ENCODE peak calls at places on chromosome 7, in eight cellular contexts. T, Z, E, X, L, D, H and C are unnamed samples.

GRCh38 chr7:108193593-108194498 is 63.7 kb upstream of the LAMB4 start:
- DNase-seq in T (no peak), Z (no peak), E (no peak), X (no peak), L (no peak), D (no peak), H (no peak), C (no peak)

GRCh38 chr7:73683056-73683915 is at the start of the genes BUD23 and DNAJC30:
- DNase-seq in T (peak), Z (peak), E (peak), X (peak), L (peak), D (peak), H (peak), C (peak)

GRCh38 chr7:100965723-100966541 is 3.4 kb upstream of the MUC12 start:
- DNase-seq in T (peak), Z (peak), E (peak), X (peak), L (peak), D (no peak), H (peak), C (peak)

GRCh38 chr7:106757846-106758245 is 96.9 kb upstream of the CCDC71L start:
- DNase-seq in T (no peak), Z (no peak), E (no peak), X (no peak), L (peak), D (peak), H (no peak), C (peak)

GRCh38 chr7:87506243-87507180 is 31.0 kb upstream of the ABCB4 start:
- DNase-seq in T (no peak), Z (peak), E (no peak), X (peak), L (no peak), D (peak), H (no peak), C (no peak)

GRCh38 chr7:98619450-98620321 is 2.6 kb downstream of the NPTX2 start:
- DNase-seq in T (peak), Z (no peak), E (peak), X (peak), L (peak), D (peak), H (no peak), C (no peak)

GRCh38 chr7:141700848-141701371 is 1.1 kb downstream of the DENND11 start:
- DNase-seq in T (no peak), Z (peak), E (no peak), X (no peak), L (peak), D (no peak), H (peak), C (no peak)

GRCh38 chr7:5528071-5528814 is 104.6 kb upstream of the TNRC18 start:
- DNase-seq in T (peak), Z (no peak), E (peak), X (peak), L (peak), D (no peak), H (peak), C (peak)

GRCh38 chr7:153638821-153639435 is 413.3 kb upstream of the DPP6 start:
- DNase-seq in T (no peak), Z (no peak), E (no peak), X (no peak), L (no peak), D (no peak), H (no peak), C (no peak)

GRCh38 chr7:159143780-159144755 is 599 bp downstream of the VIPR2 start:
- DNase-seq in T (peak), Z (no peak), E (peak), X (no peak), L (peak), D (no peak), H (no peak), C (no peak)

GRCh38 chr7:116198748-116199410 is 11.5 kb upstream of the TES start:
- DNase-seq in T (no peak), Z (no peak), E (no peak), X (no peak), L (no peak), D (no peak), H (no peak), C (peak)

GRCh38 chr7:93851536-93851935 is 39.0 kb downstream of the TFPI2 start:
- DNase-seq in T (no peak), Z (no peak), E (no peak), X (peak), L (no peak), D (peak), H (no peak), C (peak)

GRCh38 chr7:130473877-130474276 is 18.0 kb upstream of the MEST start:
- DNase-seq in T (no peak), Z (no peak), E (no peak), X (no peak), L (no peak), D (no peak), H (no peak), C (no peak)

GRCh38 chr7:21507627-21508343 is 35.1 kb upstream of the DNAH11 start:
- DNase-seq in T (peak), Z (no peak), E (peak), X (peak), L (peak), D (peak), H (peak), C (peak)

DNA sequence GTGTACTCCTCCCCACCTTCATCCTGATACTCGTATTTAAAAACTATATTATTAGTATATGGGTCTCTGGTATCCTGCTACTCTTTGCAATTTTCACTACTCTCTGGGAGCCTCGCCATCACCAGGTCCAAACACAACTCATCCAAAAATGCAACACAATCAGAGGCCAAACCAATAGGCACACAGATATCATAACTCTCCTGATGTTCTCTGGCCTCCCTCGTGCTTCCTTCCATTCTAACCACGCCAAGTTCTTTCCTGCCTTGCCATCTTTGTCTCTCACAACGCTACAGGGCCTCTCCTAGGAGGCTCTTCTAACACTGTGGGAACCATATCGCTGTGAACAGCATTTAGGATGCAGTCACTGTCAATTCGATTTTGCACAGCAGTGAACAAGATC is 7.3 kb downstream of the RHEB start:
- DNase-seq in T (no peak), Z (no peak), E (no peak), X (no peak), L (no peak), D (no peak), H (no peak), C (no peak)
- H3K27ac ChIP-seq in T (no peak), Z (no peak), E (no peak), X (no peak), L (peak), D (no peak), H (no peak), C (no peak)

GRCh38 chr7:124029789-124030188 is 3.1 kb downstream of the TMEM229A start:
- DNase-seq in T (no peak), Z (no peak), E (no peak), X (no peak), L (no peak), D (no peak), H (no peak), C (no peak)
- H3K27ac ChIP-seq in T (no peak), Z (no peak), E (no peak), X (no peak), L (no peak), D (no peak), H (no peak), C (no peak)

DNA sequence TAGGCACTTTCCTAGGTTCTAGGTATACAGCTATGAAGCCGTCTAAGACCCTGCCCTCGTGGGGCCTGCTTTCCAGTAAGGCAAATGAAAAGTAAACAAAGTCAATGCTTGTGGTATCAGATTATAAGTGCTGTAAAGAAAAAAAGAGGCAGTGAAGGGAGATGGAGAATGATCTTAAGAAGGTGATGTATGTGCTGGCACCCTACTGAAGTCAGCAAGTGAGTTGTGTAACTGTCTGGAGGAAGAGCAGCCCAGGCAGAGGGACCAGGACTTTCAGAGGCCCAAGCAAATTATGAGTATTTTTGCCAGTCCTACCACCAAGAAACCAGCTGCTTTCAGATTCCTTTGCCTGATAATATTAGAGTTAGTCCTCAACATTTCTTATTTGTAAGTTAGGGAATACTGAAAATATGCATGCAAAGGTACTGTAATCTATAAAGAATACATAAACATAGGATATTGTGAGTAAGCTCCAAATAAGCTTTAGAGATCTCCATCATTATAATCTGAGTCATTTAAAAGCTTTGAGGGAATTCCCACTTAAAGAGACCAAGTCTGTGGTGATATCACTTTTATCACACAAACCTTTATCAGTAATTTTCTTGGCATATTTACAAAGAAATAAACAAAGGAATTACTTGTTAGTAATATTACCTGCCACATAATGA is 329.2 kb upstream of the LRGUK start:
- DNase-seq in T (no peak), Z (no peak), E (no peak), X (peak), L (no peak), D (peak), H (no peak), C (peak)
- H3K27ac ChIP-seq in T (no peak), Z (no peak), E (no peak), X (no peak), L (no peak), D (peak), H (no peak), C (no peak)

GRCh38 chr7:127976056-127976455 is 55.2 kb downstream of the LRRC4 start:
- DNase-seq in T (no peak), Z (no peak), E (peak), X (no peak), L (no peak), D (peak), H (no peak), C (peak)
- H3K27ac ChIP-seq in T (no peak), Z (peak), E (peak), X (no peak), L (no peak), D (no peak), H (no peak), C (no peak)

GRCh38 chr7:92557249-92557648 is 28.7 kb downstream of the RBM48 start:
- DNase-seq in T (no peak), Z (no peak), E (no peak), X (no peak), L (no peak), D (no peak), H (no peak), C (no peak)
- H3K27ac ChIP-seq in T (no peak), Z (no peak), E (no peak), X (no peak), L (no peak), D (no peak), H (no peak), C (no peak)

GRCh38 chr7:78912781-78913180 is 540.7 kb downstream of the MAGI2 start:
- DNase-seq in T (no peak), Z (no peak), E (no peak), X (no peak), L (no peak), D (no peak), H (no peak), C (no peak)
- H3K27ac ChIP-seq in T (no peak), Z (no peak), E (no peak), X (no peak), L (no peak), D (no peak), H (no peak), C (no peak)

GRCh38 chr7:24411226-24411625 is 127.2 kb downstream of the NPY start:
- DNase-seq in T (no peak), Z (no peak), E (no peak), X (no peak), L (no peak), D (no peak), H (no peak), C (no peak)
- H3K27ac ChIP-seq in T (no peak), Z (no peak), E (no peak), X (no peak), L (no peak), D (no peak), H (no peak), C (no peak)

GRCh38 chr7:156544199-156544598 is 96.4 kb upstream of the RNF32 start:
- DNase-seq in T (no peak), Z (no peak), E (no peak), X (no peak), L (no peak), D (no peak), H (no peak), C (no peak)

GRCh38 chr7:156543699-156544098 is 96.9 kb upstream of the RNF32 start:
- DNase-seq in T (no peak), Z (no peak), E (no peak), X (no peak), L (no peak), D (no peak), H (no peak), C (no peak)

GRCh38 chr7:156547884-156548561 is 92.6 kb upstream of the RNF32 start:
- DNase-seq in T (no peak), Z (no peak), E (no peak), X (no peak), L (no peak), D (no peak), H (no peak), C (no peak)

GRCh38 chr7:156544919-156545715 is 95.5 kb upstream of the RNF32 start:
- DNase-seq in T (no peak), Z (no peak), E (no peak), X (no peak), L (no peak), D (no peak), H (no peak), C (no peak)

DNA sequence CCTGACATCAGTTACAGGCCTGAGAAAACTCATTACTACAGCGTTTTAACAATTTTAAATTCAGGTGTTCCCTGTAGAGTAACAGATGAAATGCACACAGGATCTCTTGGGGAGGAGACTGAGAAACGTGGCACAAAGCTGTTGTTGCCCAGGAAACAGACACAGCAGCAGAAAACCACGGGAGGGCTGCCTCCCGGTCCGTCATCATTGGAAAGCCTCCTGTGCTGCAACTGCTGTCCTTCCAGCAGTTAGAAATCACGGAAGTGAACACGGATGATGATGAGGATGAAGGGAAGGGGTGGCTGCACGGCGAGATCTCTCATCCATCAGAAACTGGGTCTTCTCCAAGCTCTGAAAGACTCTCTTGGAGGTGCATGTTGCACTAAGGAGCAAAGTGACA is 94.6 kb upstream of the RNF32 start:
- DNase-seq in T (no peak), Z (no peak), E (peak), X (no peak), L (no peak), D (no peak), H (no peak), C (no peak)
- H3K27ac ChIP-seq in T (no peak), Z (no peak), E (no peak), X (no peak), L (no peak), D (no peak), H (no peak), C (no peak)

GRCh38 chr7:103778929-103779328 is 210.5 kb downstream of the RELN start:
- DNase-seq in T (no peak), Z (no peak), E (no peak), X (no peak), L (no peak), D (no peak), H (no peak), C (no peak)
- H3K27ac ChIP-seq in T (no peak), Z (no peak), E (no peak), X (no peak), L (no peak), D (no peak), H (no peak), C (no peak)

GRCh38 chr7:31873816-31874597 is 187.0 kb downstream of the PPP1R17 start:
- DNase-seq in T (no peak), Z (no peak), E (no peak), X (no peak), L (no peak), D (no peak), H (no peak), C (no peak)

GRCh38 chr7:31874631-31875374 is 187.8 kb downstream of the PPP1R17 start:
- DNase-seq in T (no peak), Z (no peak), E (no peak), X (no peak), L (no peak), D (no peak), H (no peak), C (no peak)

GRCh38 chr7:31878875-31879274 is 191.3 kb downstream of the PDE1C start:
- DNase-seq in T (no peak), Z (no peak), E (no peak), X (no peak), L (no peak), D (no peak), H (no peak), C (no peak)

GRCh38 chr7:31875424-31875823 is 188.4 kb downstream of the PPP1R17 start:
- DNase-seq in T (no peak), Z (no peak), E (no peak), X (peak), L (peak), D (no peak), H (no peak), C (no peak)
- H3K27ac ChIP-seq in T (no peak), Z (no peak), E (no peak), X (no peak), L (peak), D (no peak), H (no peak), C (peak)